ENCODE peak calls at places on chromosomes 5 and 9, in ten cellular contexts. A is left ventricle myocardium inferior; Z is RWPE1; Y is activated naive CD4-positive, alpha-beta T cell; S is NAMALWA; R is HCT116; D is ACHN; U is SHP77; M is foreskin fibroblast; C is fibroblast of the aortic adventitia. I is an unnamed sample.

GRCh38 chr5:179371123-179371515 is 25.9 kb upstream of the ADAMTS2 start:
- DNase-seq in A (no peak), Z (no peak), Y (no peak), S (no peak), R (no peak), D (no peak), U (no peak), M (peak; percentile 33), C (no peak), I (no peak)

GRCh38 chr5:124460666-124461065 is 285.8 kb downstream of the ZNF608 start:
- DNase-seq in A (no peak), Z (no peak), Y (no peak), S (no peak), R (no peak), D (no peak), U (no peak), M (peak; percentile 15), C (no peak), I (no peak)

GRCh38 chr5:152701305-152701704 is 296.2 kb upstream of the NMUR2 start:
- DNase-seq in A (no peak), Z (no peak), Y (no peak), S (no peak), R (no peak), D (no peak), U (no peak), M (no peak), C (no peak), I (no peak)

GRCh38 chr9:133522073-133522910 is 2.5 kb downstream of the MYMK start:
- DNase-seq in A (no peak), Z (no peak), Y (no peak), S (no peak), R (no peak), D (no peak), U (no peak), M (no peak), C (no peak), I (no peak)

GRCh38 chr5:182126-182525 is 9.2 kb upstream of the LRRC14B start:
- DNase-seq in A (no peak), Z (no peak), Y (no peak), S (no peak), R (no peak), D (no peak), U (no peak), M (no peak), C (no peak), I (no peak)

GRCh38 chr9:84139296-84140100 is 158.9 kb downstream of the RMI1 start:
- DNase-seq in A (no peak), Z (peak; percentile 33), Y (no peak), S (peak; percentile 4), R (no peak), D (no peak), U (no peak), M (peak; percentile 70), C (peak; percentile 65), I (no peak)

GRCh38 chr5:133251296-133252132 is 199.7 kb downstream of the HSPA4 start:
- DNase-seq in A (no peak), Z (no peak), Y (no peak), S (no peak), R (no peak), D (no peak), U (no peak), M (no peak), C (no peak), I (no peak)

GRCh38 chr9:88953401-88954029 is 37.8 kb upstream of the S1PR3 start:
- DNase-seq in A (no peak), Z (no peak), Y (no peak), S (no peak), R (no peak), D (no peak), U (no peak), M (peak; percentile 87), C (peak; percentile 65), I (no peak)

GRCh38 chr9:138098908-138099791 is 221.6 kb downstream of the CACNA1B start:
- DNase-seq in A (no peak), Z (no peak), Y (no peak), S (no peak), R (no peak), D (no peak), U (no peak), M (no peak), C (no peak), I (no peak)

GRCh38 chr5:51652980-51653379 is 269.7 kb downstream of the ISL1 start:
- DNase-seq in A (no peak), Z (peak; percentile 82), Y (no peak), S (no peak), R (no peak), D (peak; percentile 49), U (no peak), M (peak; percentile 10), C (peak; percentile 6), I (no peak)

GRCh38 chr9:69181908-69182353 is 7.9 kb downstream of the TJP2 start:
- DNase-seq in A (no peak), Z (no peak), Y (no peak), S (peak; percentile 41), R (no peak), D (no peak), U (no peak), M (peak; percentile 57), C (peak; percentile 42), I (no peak)

GRCh38 chr9:133424187-133424586 is 2.0 kb downstream of the ADAMTS13 start:
- DNase-seq in A (no peak), Z (no peak), Y (no peak), S (no peak), R (no peak), D (no peak), U (no peak), M (no peak), C (no peak), I (no peak)

GRCh38 chr9:21995652-21996275 is 1.2 kb downstream of the CDKN2B-AS1 start:
- DNase-seq in A (peak; percentile 49), Z (no peak), Y (no peak), S (peak; percentile 55), R (no peak), D (no peak), U (peak; percentile 18), M (peak; percentile 84), C (no peak), I (peak; percentile 52)

GRCh38 chr5:130836729-130837660 is 328.1 kb downstream of the HINT1 start:
- DNase-seq in A (no peak), Z (peak; percentile 10), Y (no peak), S (peak; percentile 2), R (no peak), D (peak; percentile 40), U (no peak), M (no peak), C (no peak), I (peak; percentile 28)

GRCh38 chr5:912356-913091 is 19.8 kb downstream of the TRIP13 start:
- DNase-seq in A (no peak), Z (peak; percentile 96), Y (no peak), S (peak; percentile 67), R (peak; percentile 98), D (peak; percentile 90), U (no peak), M (peak; percentile 35), C (peak; percentile 83), I (no peak)

GRCh38 chr5:159448-160172 is 31.7 kb upstream of the LRRC14B start:
- DNase-seq in A (no peak), Z (no peak), Y (no peak), S (no peak), R (no peak), D (peak; percentile 22), U (no peak), M (peak; percentile 58), C (peak; percentile 9), I (no peak)

GRCh38 chr9:92763721-92764380 is 782 bp downstream of the BICD2 start:
- DNase-seq in A (peak; percentile 42), Z (peak; percentile 49), Y (no peak), S (peak; percentile 52), R (no peak), D (peak; percentile 8), U (no peak), M (peak; percentile 55), C (no peak), I (no peak)

GRCh38 chr9:81724242-81724889 is 35.0 kb upstream of the TLE1 start:
- DNase-seq in A (no peak), Z (no peak), Y (no peak), S (no peak), R (no peak), D (no peak), U (peak; percentile 11), M (no peak), C (peak; percentile 26), I (no peak)

GRCh38 chr5:56580864-56581263 is 234.5 kb upstream of the MAP3K1 start:
- DNase-seq in A (no peak), Z (no peak), Y (no peak), S (no peak), R (no peak), D (no peak), U (no peak), M (no peak), C (no peak), I (no peak)

GRCh38 chr5:117455236-117456233 is 880.9 kb upstream of the SEMA6A start:
- DNase-seq in A (no peak), Z (peak; percentile 9), Y (no peak), S (peak; percentile 27), R (peak; percentile 23), D (peak; percentile 8), U (peak; percentile 66), M (no peak), C (no peak), I (peak; percentile 84)

GRCh38 chr5:10018670-10019069 is 231.0 kb downstream of the ATPSCKMT start:
- DNase-seq in A (no peak), Z (peak; percentile 77), Y (no peak), S (no peak), R (no peak), D (peak; percentile 71), U (no peak), M (peak; percentile 66), C (peak; percentile 95), I (peak; percentile 34)

GRCh38 chr5:159833088-159833487 is 83.2 kb upstream of the ADRA1B start:
- DNase-seq in A (no peak), Z (no peak), Y (no peak), S (no peak), R (no peak), D (no peak), U (no peak), M (no peak), C (no peak), I (no peak)

GRCh38 chr5:95925939-95926338 is 35.7 kb downstream of the ELL2 start:
- DNase-seq in A (no peak), Z (no peak), Y (no peak), S (no peak), R (no peak), D (no peak), U (no peak), M (no peak), C (no peak), I (no peak)

GRCh38 chr9:87505869-87506678 is 8.4 kb downstream of the DAPK1 start:
- DNase-seq in A (no peak), Z (no peak), Y (no peak), S (no peak), R (no peak), D (no peak), U (no peak), M (no peak), C (no peak), I (no peak)

GRCh38 chr5:93576015-93576414 is 5.0 kb downstream of the NR2F1-AS1 start:
- DNase-seq in A (no peak), Z (no peak), Y (no peak), S (no peak), R (no peak), D (no peak), U (no peak), M (no peak), C (no peak), I (no peak)

GRCh38 chr9:134635431-134636141 is 6.0 kb upstream of the COL5A1 start:
- DNase-seq in A (peak; percentile 5), Z (no peak), Y (no peak), S (no peak), R (no peak), D (no peak), U (no peak), M (no peak), C (no peak), I (no peak)

GRCh38 chr9:114671605-114672004 is 10.4 kb downstream of the TEX48 start:
- DNase-seq in A (no peak), Z (no peak), Y (no peak), S (no peak), R (no peak), D (no peak), U (no peak), M (no peak), C (peak; percentile 29), I (no peak)

GRCh38 chr9:127744407-127745110 is 9.5 kb upstream of the TOR2A start:
- DNase-seq in A (no peak), Z (no peak), Y (no peak), S (no peak), R (no peak), D (no peak), U (no peak), M (no peak), C (no peak), I (no peak)

I was measured in LoVo.